ENCODE peak calls at places on chromosomes 12 and 14, in seven cellular contexts. N is lung, Q is fibroblast of lung, L is A549, T is OCI-LY7, F is mammary epithelial cell, I is thoracic aorta. P is an unnamed sample.

GRCh38 chr12:25997401-25997973 is 39.0 kb downstream of the RASSF8 start:
- DNase-seq in N (no peak), L (peak; percentile 25), T (no peak), F (peak; percentile 66), Q (peak; percentile 80), I (no peak), P (no peak)

GRCh38 chr12:52836491-52837175 is 2.5 kb upstream of the KRT79 start:
- DNase-seq in Q (no peak), T (no peak), L (no peak), N (no peak), F (no peak), I (no peak), P (no peak)

GRCh38 chr12:42564540-42564939 is 25.0 kb downstream of the PRICKLE1 start:
- DNase-seq in I (no peak), F (no peak), T (no peak), L (no peak), N (no peak), Q (no peak), P (no peak)

GRCh38 chr12:95998611-95999300 is 2.6 kb upstream of the HAL start:
- DNase-seq in Q (peak; percentile 69), L (peak; percentile 50), T (peak; percentile 78), F (peak; percentile 40), N (peak; percentile 36), I (no peak), P (no peak)

GRCh38 chr12:65885312-65885711 is 61.0 kb downstream of the HMGA2 start:
- DNase-seq in N (no peak), Q (peak; percentile 49), T (no peak), L (no peak), I (no peak), F (no peak), P (no peak)

GRCh38 chr12:6383572-6384498 is at the start of gene LTBR:
- DNase-seq in L (peak; percentile 83), N (peak; percentile 96), T (no peak), Q (peak; percentile 95), F (peak; percentile 90), I (peak; percentile 80), P (peak; percentile 99)

GRCh38 chr12:107320929-107321618 is 227.7 kb upstream of the CRY1 start:
- DNase-seq in L (peak; percentile 37), I (no peak), F (peak; percentile 84), Q (no peak), N (no peak), T (no peak), P (no peak)

GRCh38 chr12:78088391-78088832 is 257.7 kb downstream of the NAV3 start:
- DNase-seq in F (no peak), I (no peak), T (peak; percentile 16), L (peak; percentile 1), N (no peak), Q (peak; percentile 61), P (no peak)

GRCh38 chr14:51004801-51005526 is 60.7 kb upstream of the PYGL start:
- DNase-seq in Q (peak; percentile 76), T (no peak), F (peak; percentile 73), L (peak; percentile 63), N (no peak), I (no peak), P (no peak)

GRCh38 chr12:6946033-6946919 is 2.5 kb downstream of the C12orf57 start:
- DNase-seq in F (peak; percentile 97), N (peak; percentile 93), Q (no peak), I (no peak), L (peak; percentile 93), T (peak; percentile 80), P (no peak)

GRCh38 chr14:67653651-67654280 is 20.7 kb downstream of the VTI1B start:
- DNase-seq in F (no peak), T (no peak), L (no peak), Q (peak; percentile 58), N (no peak), I (no peak), P (no peak)

GRCh38 chr14:95317817-95318343 is 1.8 kb downstream of the CLMN start:
- DNase-seq in F (no peak), I (no peak), T (no peak), Q (no peak), N (no peak), L (no peak), P (no peak)

GRCh38 chr14:95318399-95318834 is 1.3 kb downstream of the CLMN start:
- DNase-seq in Q (no peak), I (no peak), N (no peak), F (no peak), T (peak; percentile 46), L (no peak), P (no peak)

GRCh38 chr14:95315156-95315555 is 4.6 kb downstream of the CLMN start:
- DNase-seq in L (no peak), N (no peak), Q (no peak), T (no peak), F (no peak), I (no peak), P (no peak)

GRCh38 chr14:95315579-95315978 is 4.1 kb downstream of the CLMN start:
- DNase-seq in N (no peak), T (no peak), Q (no peak), F (no peak), L (no peak), I (no peak), P (no peak)

GRCh38 chr14:95316826-95317225 is 2.9 kb downstream of the CLMN start:
- DNase-seq in T (no peak), I (no peak), L (no peak), N (no peak), F (no peak), Q (no peak), P (no peak)
- H3K27ac ChIP-seq in T (no peak overlapping the region), I (no peak overlapping the region), L (no peak overlapping the region), N (no peak overlapping the region), F (no peak overlapping the region), Q (no peak overlapping the region), P (peak overlapping the region; percentile 52)

DNA sequence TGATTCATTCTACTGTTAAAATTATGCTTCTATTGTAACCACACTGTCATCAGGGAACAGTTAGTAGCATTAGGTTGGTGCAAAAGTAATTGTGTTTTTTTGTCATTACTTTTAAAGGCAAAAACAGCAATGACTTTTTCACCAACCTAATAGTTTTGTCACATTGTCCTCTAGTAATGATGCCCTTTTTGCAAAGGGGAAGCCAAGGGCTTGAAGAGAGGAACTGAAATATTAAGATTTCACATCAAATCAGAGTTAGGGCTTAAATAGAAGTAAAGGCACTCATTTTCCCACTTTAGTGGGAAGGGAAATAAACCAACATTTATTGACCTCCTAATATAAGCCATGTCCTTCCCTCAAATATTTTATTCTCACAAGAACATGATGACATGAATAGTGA is 273.7 kb downstream of the NRXN3 start:
- DNase-seq in N (no peak), I (no peak), L (no peak), Q (no peak), T (no peak), F (no peak), P (no peak)
- H3K4me3 ChIP-seq in N (no peak overlapping the region), I (no peak overlapping the region), L (no peak overlapping the region), Q (no peak overlapping the region), T (no peak overlapping the region), F (no peak overlapping the region), P (no peak overlapping the region)

GRCh38 chr12:82714427-82714826 is 27.7 kb downstream of the TMTC2 start:
- DNase-seq in Q (no peak), F (no peak), N (no peak), L (no peak), T (no peak), I (no peak), P (no peak)
- TF ChIP-seq CTCF in Q (no peak), F (no peak), N (no peak), L (no peak), T (no peak), I (no peak), P (no peak)

GRCh38 chr12:105083041-105083440 is 1.2 kb downstream of the ALDH1L2 start:
- DNase-seq in I (no peak), L (no peak), Q (peak; percentile 17), F (no peak), N (no peak), T (no peak), P (no peak)
- H3K27ac ChIP-seq in I (peak overlapping the region; percentile 71), L (peak overlapping the region; percentile 77), Q (peak overlapping the region; percentile 77), F (peak overlapping the region; percentile 66), N (no peak overlapping the region), T (no peak overlapping the region), P (no peak overlapping the region)

GRCh38 chr12:112307219-112308062 is 74.8 kb downstream of the HECTD4 start:
- DNase-seq in T (no peak), Q (peak; percentile 73), F (no peak), L (no peak), I (no peak), N (no peak), P (no peak)
- H3K4me3 ChIP-seq in T (no peak overlapping the region), Q (no peak overlapping the region), F (no peak overlapping the region), L (no peak overlapping the region), I (no peak overlapping the region), N (no peak overlapping the region), P (no peak overlapping the region)

P was measured in coronary artery.